ENCODE peak calls at places on chromosomes 4 and X, in five cellular contexts. D is astrocyte of the spinal cord, A is PC-3, N is sigmoid colon, O is A549. Z is an unnamed sample.

GRCh38 chrX:40734956-40735317 is 405 bp downstream of the MED14 start:
- DNase-seq in D (peak), A (no peak), N (peak), O (peak), Z (peak)

GRCh38 chr4:76061977-76062376 is 12.5 kb upstream of the ART3 start:
- DNase-seq in D (no peak), A (no peak), N (no peak), O (no peak), Z (no peak)

GRCh38 chr4:40349561-40350198 is 14.5 kb downstream of the CHRNA9 start:
- DNase-seq in D (peak), A (peak), N (no peak), O (peak), Z (no peak)

GRCh38 chrX:24956828-24957227 is 58.9 kb downstream of the ARX start:
- DNase-seq in D (peak), A (peak), N (no peak), O (peak), Z (peak)

GRCh38 chrX:34848281-34848680 is 94.3 kb upstream of the FAM47B start:
- DNase-seq in D (peak), A (peak), N (no peak), O (no peak), Z (peak)

GRCh38 chr4:76563804-76564468 is 128.9 kb downstream of the SHROOM3 start:
- DNase-seq in D (no peak), A (no peak), N (no peak), O (no peak), Z (no peak)

GRCh38 chr4:155694100-155694785 is 27.6 kb downstream of the GUCY1A1 start:
- DNase-seq in D (no peak), A (no peak), N (no peak), O (no peak), Z (no peak)

GRCh38 chr4:154073107-154073817 is 284.4 kb upstream of the SFRP2 start:
- DNase-seq in D (peak), A (peak), N (no peak), O (no peak), Z (peak)

GRCh38 chrX:41596586-41596985 is 92.2 kb upstream of the GPR34 start:
- DNase-seq in D (peak), A (no peak), N (no peak), O (no peak), Z (no peak)

GRCh38 chr4:123050014-123050413 is 127.6 kb upstream of the NUDT6 start:
- DNase-seq in D (no peak), A (no peak), N (no peak), O (no peak), Z (no peak)

GRCh38 chrX:48493890-48494364 is 14.9 kb upstream of the PORCN start:
- DNase-seq in D (peak), A (peak), N (no peak), O (no peak), Z (peak)

GRCh38 chrX:1442724-1443367 is 9.9 kb downstream of the ASMTL start:
- DNase-seq in D (no peak), A (no peak), N (peak), O (no peak), Z (no peak)

GRCh38 chrX:115364625-115365024 is 75.1 kb downstream of the LUZP4 start:
- DNase-seq in D (peak), A (no peak), N (no peak), O (no peak), Z (no peak)

GRCh38 chrX:132092439-132093065 is 35.3 kb downstream of the FRMD7 start:
- DNase-seq in D (peak), A (peak), N (no peak), O (peak), Z (peak)

GRCh38 chr4:53943345-53944085 is 120.9 kb downstream of the CHIC2 start:
- DNase-seq in D (peak), A (peak), N (no peak), O (peak), Z (peak)

GRCh38 chr4:105197777-105198176 is 51.1 kb downstream of the TET2 start:
- DNase-seq in D (peak), A (peak), N (no peak), O (no peak), Z (no peak)

GRCh38 chrX:151975228-151975593 is 735 bp upstream of the GABRE start:
- DNase-seq in D (no peak), A (no peak), N (no peak), O (no peak), Z (no peak)

GRCh38 chr4:14767142-14767541 is 235.1 kb upstream of the CPEB2 start:
- DNase-seq in D (no peak), A (no peak), N (no peak), O (no peak), Z (no peak)

GRCh38 chrX:130539721-130540321 is 138.0 kb downstream of the RBMX2 start:
- DNase-seq in D (peak), A (peak), N (no peak), O (peak), Z (peak)

GRCh38 chr4:114791976-114792375 is 193.4 kb downstream of the UGT8 start:
- DNase-seq in D (peak), A (no peak), N (no peak), O (no peak), Z (no peak)

GRCh38 chr4:40577588-40578253 is 51.9 kb downstream of the RBM47 start:
- DNase-seq in D (no peak), A (no peak), N (no peak), O (no peak), Z (no peak)

GRCh38 chrX:144896323-144896722 is 351.0 kb upstream of the SPANXN1 start:
- DNase-seq in D (no peak), A (peak), N (no peak), O (no peak), Z (peak)

GRCh38 chr4:83516042-83516772 is 19.7 kb upstream of the GPAT3 start:
- DNase-seq in D (peak), A (peak), N (no peak), O (peak), Z (peak)

GRCh38 chr4:128660361-128660964 is 149.0 kb upstream of the JADE1 start:
- DNase-seq in D (peak), A (no peak), N (peak), O (no peak), Z (peak)

GRCh38 chr4:147103403-147103946 is 157.8 kb upstream of the TTC29 start:
- DNase-seq in D (peak), A (peak), N (peak), O (peak), Z (peak)

GRCh38 chrX:44529315-44529714 is 13.3 kb downstream of the FUNDC1 start:
- DNase-seq in D (no peak), A (no peak), N (no peak), O (no peak), Z (no peak)

GRCh38 chr4:151644625-151645024 is 116.2 kb downstream of the GATB start:
- DNase-seq in D (no peak), A (peak), N (no peak), O (peak), Z (peak)

GRCh38 chrX:56812515-56813105 is 83.6 kb downstream of the NBDY start:
- DNase-seq in D (no peak), A (no peak), N (no peak), O (no peak), Z (no peak)

GRCh38 chr4:56937262-56937661 is 29.6 kb downstream of the REST start:
- DNase-seq in D (peak), A (peak), N (no peak), O (peak), Z (peak)

GRCh38 chr4:158130204-158130603 is 42.6 kb downstream of the GASK1B start:
- DNase-seq in D (no peak), A (no peak), N (no peak), O (no peak), Z (no peak)

GRCh38 chr4:140078366-140078765 is 75.6 kb downstream of the MAML3 start:
- DNase-seq in D (peak), A (no peak), N (no peak), O (no peak), Z (no peak)

GRCh38 chrX:18664947-18665346 is 7.0 kb downstream of the RS1 start:
- DNase-seq in D (no peak), A (peak), N (no peak), O (no peak), Z (no peak)

GRCh38 chr4:42906906-42907774 is 14.6 kb downstream of the GRXCR1 start:
- DNase-seq in D (peak), A (peak), N (no peak), O (no peak), Z (peak)

GRCh38 chr4:83010111-83010521 is 507 bp downstream of the LIN54 start:
- DNase-seq in D (peak), A (peak), N (no peak), O (no peak), Z (peak)

GRCh38 chr4:3375688-3376087 is 66.1 kb upstream of the HGFAC start:
- DNase-seq in D (peak), A (peak), N (peak), O (peak), Z (peak)

GRCh38 chr4:40811886-40812857 is 62.4 kb downstream of the NSUN7 start:
- DNase-seq in D (peak), A (no peak), N (no peak), O (no peak), Z (peak)

GRCh38 chr4:177558995-177559394 is 116.8 kb upstream of the AGA start:
- DNase-seq in D (no peak), A (no peak), N (no peak), O (no peak), Z (no peak)

GRCh38 chr4:177557416-177557815 is 115.2 kb upstream of the AGA start:
- DNase-seq in D (no peak), A (no peak), N (no peak), O (no peak), Z (no peak)

DNA sequence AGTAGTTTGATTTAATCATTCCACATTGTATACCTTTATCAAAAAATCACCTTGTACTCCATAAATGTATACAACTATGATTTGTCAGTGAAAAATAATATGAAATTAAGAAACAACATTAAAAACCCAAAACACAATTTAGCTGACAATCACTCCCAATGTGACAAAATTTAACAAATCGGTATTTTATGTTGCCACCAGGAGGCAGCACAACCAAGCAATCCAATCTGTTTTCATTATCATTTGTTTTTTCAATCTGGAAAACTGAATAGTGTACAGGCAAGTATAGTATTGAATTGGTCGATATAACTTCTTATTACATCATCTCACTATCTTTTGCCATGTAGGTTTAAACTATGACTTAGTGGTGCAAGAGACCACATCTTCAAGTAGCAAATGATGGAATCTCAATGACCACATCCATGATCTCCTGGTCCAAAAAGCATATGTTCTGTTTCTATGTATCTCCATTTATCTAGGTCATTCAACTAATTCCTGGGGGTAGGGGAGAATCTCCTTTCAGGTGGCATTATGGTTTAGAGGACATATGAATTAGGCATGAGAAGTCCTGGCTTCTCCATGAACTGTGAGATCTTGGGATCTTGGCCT is 112.8 kb upstream of the AGA start:
- DNase-seq in D (peak), A (peak), N (no peak), O (peak), Z (peak)
- TF ChIP-seq CTCF in D (peak), A (peak), N (no peak), O (peak), Z (peak)

GRCh38 chr4:37429906-37430305 is 185.4 kb downstream of the NWD2 start:
- DNase-seq in D (no peak), A (no peak), N (no peak), O (no peak), Z (no peak)

GRCh38 chr4:37430718-37431416 is 186.3 kb downstream of the NWD2 start:
- DNase-seq in D (no peak), A (no peak), N (no peak), O (no peak), Z (no peak)

GRCh38 chr4:37431417-37431743 is 186.8 kb downstream of the NWD2 start:
- DNase-seq in D (no peak), A (no peak), N (no peak), O (peak), Z (no peak)

GRCh38 chr4:37438880-37439279 is 194.3 kb downstream of the NWD2 start:
- DNase-seq in D (no peak), A (peak), N (no peak), O (no peak), Z (peak)

DNA sequence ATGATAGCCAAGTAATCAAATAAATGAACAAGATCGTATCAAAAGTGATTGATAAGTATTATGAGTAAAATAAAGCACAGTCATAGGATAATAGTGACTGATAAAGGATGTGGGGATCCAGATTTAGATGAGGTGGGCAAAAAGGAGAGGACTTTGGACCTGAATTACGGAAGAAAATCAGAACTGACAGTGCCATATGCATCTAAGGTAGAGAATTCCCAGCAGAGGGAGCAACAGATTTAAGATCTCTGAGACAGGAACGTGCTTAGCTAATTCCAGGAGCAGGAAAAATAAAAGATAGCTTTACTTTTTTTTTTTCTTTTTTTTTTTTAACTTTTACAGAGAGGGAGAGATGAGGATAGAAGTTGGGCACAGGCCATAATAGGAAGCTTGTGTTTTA is 189.9 kb downstream of the NWD2 start:
- DNase-seq in D (no peak), A (peak), N (no peak), O (peak), Z (peak)
- TF ChIP-seq CTCF in D (peak), A (peak), N (no peak), O (peak), Z (peak)

DNA sequence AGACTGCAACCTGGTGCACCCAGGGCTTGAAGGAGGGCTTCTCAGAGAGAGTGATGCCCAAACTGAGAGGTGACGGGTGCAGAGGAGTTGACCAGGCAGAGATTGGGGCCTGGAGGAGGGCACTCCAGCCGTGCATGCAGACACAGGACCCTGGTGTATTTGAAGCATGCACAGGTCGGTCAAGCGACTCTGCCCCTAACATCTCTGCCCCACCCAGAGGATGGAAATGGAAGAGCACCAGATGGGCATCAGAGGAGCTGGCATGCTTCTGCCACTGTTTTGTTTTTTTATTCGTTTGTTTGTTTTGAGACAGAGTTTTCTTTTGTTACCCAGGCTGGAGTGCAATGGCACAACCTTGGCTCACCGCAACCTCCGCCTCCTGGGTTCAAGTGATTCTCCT is 320.9 kb downstream of the EVC2 start:
- DNase-seq in D (no peak), A (peak), N (no peak), O (peak), Z (no peak)
- TF ChIP-seq CTCF in D (no peak), A (peak), N (no peak), O (no peak), Z (no peak)

DNA sequence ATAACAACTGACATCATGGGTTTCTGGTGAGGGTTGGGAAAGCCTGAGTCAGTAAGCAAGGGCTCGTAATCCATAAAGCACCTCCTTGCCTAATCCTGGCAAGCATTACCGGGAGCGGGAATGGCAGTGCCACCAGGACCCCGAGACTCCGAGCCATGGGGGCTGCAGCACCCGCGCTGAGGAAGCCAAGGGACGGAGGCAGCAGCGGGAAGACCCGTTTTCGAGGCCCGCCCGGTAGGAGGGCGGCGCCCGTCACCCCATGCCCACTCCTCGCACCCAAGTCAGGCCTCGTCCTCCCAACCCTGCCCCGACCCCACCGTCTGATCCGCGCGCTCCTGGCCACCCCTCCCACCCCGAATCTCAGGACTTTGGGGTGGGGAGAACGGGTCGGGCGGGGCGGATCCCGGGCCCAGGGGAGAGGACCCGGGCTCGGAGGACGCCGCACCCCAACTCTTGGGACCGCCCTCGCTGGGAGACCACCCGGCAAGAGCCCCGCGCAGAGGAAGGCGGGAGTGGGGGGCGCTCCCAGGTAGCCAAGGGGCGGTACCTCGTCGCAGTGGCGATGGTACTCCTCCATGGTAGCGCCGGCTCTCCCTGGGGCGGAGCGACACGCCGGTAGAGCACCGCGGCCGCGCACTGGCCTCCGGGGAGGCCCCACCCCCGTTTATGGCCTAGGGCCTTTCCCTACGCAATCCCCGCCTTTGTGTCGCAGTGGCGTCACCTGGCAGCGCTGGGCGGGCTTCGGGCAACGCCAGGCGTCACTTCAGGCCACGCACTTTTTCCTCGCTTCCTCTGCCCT is at the start of gene DYNLT3:
- DNase-seq in D (peak), A (peak), N (peak), O (peak), Z (peak)
- TF ChIP-seq CTCF in D (no peak), A (no peak), N (no peak), O (no peak), Z (no peak)

DNA sequence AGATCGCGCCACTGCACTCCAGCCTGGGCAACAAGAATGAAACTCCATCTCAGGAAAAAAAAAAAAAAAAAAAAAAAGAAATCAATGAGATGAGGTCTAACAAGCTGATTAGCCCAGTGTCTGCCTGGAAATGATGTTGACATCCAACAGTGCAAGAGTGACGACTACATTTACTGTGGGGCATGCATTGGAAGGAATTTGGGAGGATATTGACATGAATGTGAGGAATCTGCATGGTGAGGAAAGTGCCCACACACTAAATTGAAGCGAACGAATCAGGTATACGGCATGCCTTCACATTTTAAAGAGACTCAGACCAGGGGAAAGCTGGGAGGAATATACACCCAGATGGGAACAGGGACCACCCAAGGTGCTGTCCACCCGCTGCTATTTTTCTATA is 57.9 kb downstream of the ABLIM2 start:
- DNase-seq in D (no peak), A (no peak), N (no peak), O (no peak), Z (peak)
- TF ChIP-seq CTCF in D (no peak), A (no peak), N (no peak), O (no peak), Z (no peak)